ENCODE peak calls at places on chromosomes 2 and 18, in seven cellular contexts. R is IMR-90; E is transverse colon; U is CD8-positive, alpha-beta T cell; Z is GM23248; A is right atrium auricular region; N is OCI-LY7. B is an unnamed sample.

GRCh38 chr2:45813003-45813601 is 161.6 kb downstream of the PRKCE start:
- DNase-seq in R (peak; percentile 64), E (no peak), U (no peak), Z (no peak), A (no peak), N (no peak), B (no peak)

GRCh38 chr18:63236417-63236816 is 83.2 kb downstream of the BCL2 start:
- DNase-seq in R (no peak), E (no peak), U (no peak), Z (no peak), A (no peak), N (no peak), B (no peak)

GRCh38 chr2:47075361-47076125 is 79.6 kb downstream of the STPG4 start:
- DNase-seq in R (peak; percentile 47), E (no peak), U (no peak), Z (peak; percentile 57), A (no peak), N (no peak), B (peak; percentile 32)

GRCh38 chr2:88144271-88144670 is 16.4 kb upstream of the FABP1 start:
- DNase-seq in R (no peak), E (no peak), U (no peak), Z (no peak), A (no peak), N (no peak), B (no peak)

GRCh38 chr2:224941958-224942357 is 100.3 kb downstream of the DOCK10 start:
- DNase-seq in R (no peak), E (no peak), U (no peak), Z (no peak), A (no peak), N (no peak), B (no peak)

GRCh38 chr2:11914455-11914854 is 168.0 kb downstream of the LPIN1 start:
- DNase-seq in R (no peak), E (no peak), U (no peak), Z (peak; percentile 21), A (no peak), N (no peak), B (no peak)

GRCh38 chr18:13303761-13304364 is 85.3 kb downstream of the LDLRAD4 start:
- DNase-seq in R (no peak), E (no peak), U (no peak), Z (no peak), A (no peak), N (no peak), B (no peak)

GRCh38 chr2:97935719-97936161 is 60.0 kb downstream of the TMEM131 start:
- DNase-seq in R (peak; percentile 72), E (no peak), U (no peak), Z (peak; percentile 82), A (no peak), N (peak; percentile 44), B (peak; percentile 45)

GRCh38 chr2:88227446-88227845 is 57.3 kb downstream of the THNSL2 start:
- DNase-seq in R (no peak), E (no peak), U (no peak), Z (peak; percentile 31), A (no peak), N (no peak), B (no peak)

GRCh38 chr2:20371656-20372055 is 21.0 kb upstream of the PUM2 start:
- DNase-seq in R (no peak), E (no peak), U (no peak), Z (no peak), A (no peak), N (no peak), B (no peak)

GRCh38 chr2:128901572-128902391 is 583.1 kb upstream of the HS6ST1 start:
- DNase-seq in R (no peak), E (no peak), U (no peak), Z (no peak), A (no peak), N (no peak), B (no peak)

GRCh38 chr2:31379747-31380146 is 34.8 kb downstream of the XDH start:
- DNase-seq in R (no peak), E (no peak), U (no peak), Z (no peak), A (no peak), N (no peak), B (no peak)

GRCh38 chr2:72993147-72993546 is 75.8 kb downstream of the EMX1 start:
- DNase-seq in R (peak; percentile 13), E (no peak), U (peak; percentile 7), Z (peak; percentile 35), A (peak; percentile 56), N (peak; percentile 59), B (no peak)

GRCh38 chr2:127143851-127144782 is 37.2 kb upstream of the BIN1 start:
- DNase-seq in R (peak; percentile 49), E (no peak), U (no peak), Z (peak; percentile 82), A (peak; percentile 58), N (no peak), B (no peak)

GRCh38 chr2:20806286-20806685 is 16.6 kb downstream of the LDAH start:
- DNase-seq in R (no peak), E (no peak), U (no peak), Z (peak; percentile 7), A (no peak), N (no peak), B (no peak)

GRCh38 chr2:121617042-121617599 is 32.1 kb downstream of the CLASP1 start:
- DNase-seq in R (peak; percentile 44), E (no peak), U (no peak), Z (peak; percentile 10), A (no peak), N (peak; percentile 62), B (no peak)

GRCh38 chr2:231245253-231246094 is 47.0 kb downstream of the ARMC9 start:
- DNase-seq in R (no peak), E (peak; percentile 67), U (no peak), Z (no peak), A (no peak), N (peak; percentile 23), B (peak; percentile 38)

GRCh38 chr2:54676656-54677055 is 46.8 kb upstream of the EML6 start:
- DNase-seq in R (peak; percentile 73), E (no peak), U (no peak), Z (peak; percentile 83), A (no peak), N (no peak), B (no peak)

GRCh38 chr2:172281648-172282576 is 145.5 kb upstream of the ITGA6 start:
- DNase-seq in R (peak; percentile 92), E (no peak), U (no peak), Z (peak; percentile 84), A (no peak), N (no peak), B (no peak)

GRCh38 chr2:219297766-219298456 is 11.3 kb downstream of the PTPRN start:
- DNase-seq in R (no peak), E (no peak), U (no peak), Z (peak; percentile 43), A (no peak), N (no peak), B (no peak)

GRCh38 chr18:7757175-7757574 is 190.1 kb downstream of the PTPRM start:
- DNase-seq in R (peak; percentile 5), E (no peak), U (no peak), Z (peak; percentile 67), A (no peak), N (no peak), B (no peak)

GRCh38 chr2:174635747-174636399 is 38.3 kb upstream of the WIPF1 start:
- DNase-seq in R (peak; percentile 75), E (no peak), U (no peak), Z (peak; percentile 75), A (no peak), N (no peak), B (no peak)

GRCh38 chr2:36780231-36780808 is 83.8 kb downstream of the VIT start:
- DNase-seq in R (peak; percentile 66), E (no peak), U (no peak), Z (peak; percentile 69), A (no peak), N (peak; percentile 62), B (no peak)

GRCh38 chr2:182784777-182785176 is 68.7 kb downstream of the DNAJC10 start:
- DNase-seq in R (peak; percentile 60), E (no peak), U (no peak), Z (peak; percentile 48), A (no peak), N (peak; percentile 57), B (peak; percentile 48)

GRCh38 chr2:25825238-25825637 is 53.0 kb downstream of the ASXL2 start:
- DNase-seq in R (no peak), E (no peak), U (no peak), Z (no peak), A (no peak), N (no peak), B (no peak)

GRCh38 chr2:24887325-24887874 is 32.6 kb downstream of the ADCY3 start:
- DNase-seq in R (no peak), E (no peak), U (no peak), Z (no peak), A (no peak), N (no peak), B (no peak)

GRCh38 chr2:75634945-75635344 is 11.6 kb upstream of the MRPL19 start:
- DNase-seq in R (no peak), E (no peak), U (no peak), Z (no peak), A (no peak), N (no peak), B (no peak)

GRCh38 chr18:79403723-79404566 is 8.2 kb downstream of the NFATC1 start:
- DNase-seq in R (no peak), E (no peak), U (no peak), Z (peak; percentile 50), A (no peak), N (no peak), B (no peak)
- H3K4me3 ChIP-seq in R (no peak overlapping the region), E (no peak overlapping the region), U (peak overlapping the region; percentile 28), Z (no peak overlapping the region), A (no peak overlapping the region), N (peak overlapping the region; percentile 73), B (no peak overlapping the region)

DNA sequence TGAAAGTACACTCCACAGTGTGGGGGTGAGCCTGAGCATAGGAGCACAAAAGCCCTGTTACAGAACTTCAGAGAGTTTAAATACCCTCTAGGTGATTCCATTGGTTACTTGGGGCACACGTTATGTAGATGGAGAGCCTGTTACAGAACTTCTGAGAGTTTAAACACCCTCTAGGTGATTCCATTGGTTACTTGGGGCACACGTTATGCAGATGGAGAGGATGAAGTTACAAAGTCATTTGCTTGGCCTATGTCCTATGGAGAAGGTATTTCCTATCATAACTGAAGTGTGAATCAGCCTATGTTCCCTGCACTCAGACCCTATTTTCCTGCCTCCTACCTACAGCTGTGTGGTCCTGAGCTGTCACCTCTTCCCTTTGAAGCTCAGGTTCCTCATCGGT is 3.8 kb upstream of the CAPN10 start:
- DNase-seq in R (no peak), E (no peak), U (no peak), Z (no peak), A (no peak), N (no peak), B (no peak)
- H3K4me1 ChIP-seq in R (peaks cover 22% of the 10 kb centered on the region), E (peaks cover 34% of the 10 kb centered on the region), U (peaks cover 46% of the 10 kb centered on the region), Z (peaks cover 28% of the 10 kb centered on the region), A (peaks cover 49% of the 10 kb centered on the region), N (peaks cover 64% of the 10 kb centered on the region), B (no peaks in the 10 kb centered on the region)

GRCh38 chr18:51188024-51188701 is 9.3 kb downstream of the MEX3C start:
- DNase-seq in R (no peak), E (no peak), U (no peak), Z (no peak), A (no peak), N (no peak), B (no peak)
- H3K36me3 ChIP-seq in R (peaks cover 1% of the 10 kb centered on the region), E (no peaks in the 10 kb centered on the region), U (no peaks in the 10 kb centered on the region), Z (no peaks in the 10 kb centered on the region), A (no peaks in the 10 kb centered on the region), N (peaks cover 84% of the 10 kb centered on the region), B (no peaks in the 10 kb centered on the region)

DNA sequence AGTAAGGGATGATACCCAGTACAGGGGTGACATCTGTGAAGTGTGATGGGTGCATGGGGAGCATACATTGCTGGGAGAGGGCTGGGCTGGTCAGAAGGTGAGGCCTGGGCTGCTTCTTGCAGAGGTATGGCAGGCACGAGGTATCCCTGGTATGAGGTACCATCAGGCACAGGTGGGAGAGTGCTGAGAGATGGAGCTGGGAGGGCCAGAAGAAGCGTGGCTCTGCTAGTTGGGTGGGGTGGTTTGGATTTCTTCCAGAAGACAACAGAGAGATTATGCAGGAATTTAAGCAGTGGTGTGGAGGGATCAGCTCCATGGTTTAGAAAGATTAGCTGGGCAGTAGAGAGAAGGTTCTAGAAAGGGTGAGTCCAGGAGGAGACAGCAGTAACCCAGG is 181.9 kb upstream of the HAAO start:
- DNase-seq in R (no peak), E (no peak), U (no peak), Z (no peak), A (no peak), N (no peak), B (no peak)
- H3K4me3 ChIP-seq in R (no peak overlapping the region), E (no peak overlapping the region), U (no peak overlapping the region), Z (no peak overlapping the region), A (no peak overlapping the region), N (no peak overlapping the region), B (no peak overlapping the region)

B was measured in Caco-2.